ENCODE peak calls at places on chromosomes 1 and 21, in nine cellular contexts. I, C, U, X, E, D, R, G and J are unnamed samples. For H3K4me1, the result is how much of the 10 kb centered on the place peaks cover.

GRCh38 chr1:245859510-245860114 is 647.5 kb downstream of the SMYD3 start:
- DNase-seq in C (peak), R (no peak), G (peak), E (peak), I (no peak), X (no peak), U (no peak), D (no peak), J (peak)

GRCh38 chr1:157831968-157832626 is 9.5 kb downstream of the CD5L start:
- DNase-seq in G (no peak), X (no peak), R (no peak), U (no peak), D (no peak), C (no peak), E (no peak), I (no peak), J (no peak)

GRCh38 chr1:31701137-31701736 is 2.6 kb downstream of the COL16A1 start:
- DNase-seq in G (peak), C (peak), E (peak), U (no peak), R (no peak), I (peak), D (no peak), X (no peak), J (peak)

GRCh38 chr1:83958704-83959103 is 40.2 kb downstream of the TTLL7 start:
- DNase-seq in X (no peak), U (no peak), C (peak), R (no peak), G (peak), I (no peak), D (no peak), E (no peak), J (no peak)

GRCh38 chr21:36547464-36547863 is 67.5 kb upstream of the CLDN14 start:
- DNase-seq in U (no peak), E (no peak), I (no peak), C (no peak), D (no peak), G (no peak), X (no peak), R (no peak), J (no peak)

GRCh38 chr21:32412998-32413504 is 545 bp downstream of the EVA1C start:
- DNase-seq in I (no peak), X (no peak), D (no peak), C (no peak), R (no peak), E (no peak), G (no peak), U (peak), J (no peak)

GRCh38 chr1:12113433-12114339 is 50.6 kb downstream of the TNFRSF8 start:
- DNase-seq in U (no peak), R (peak), D (no peak), X (no peak), E (peak), G (peak), C (peak), I (no peak), J (no peak)

GRCh38 chr21:42310411-42311001 is 4.7 kb downstream of the TFF3 start:
- DNase-seq in E (no peak), D (no peak), C (no peak), G (no peak), U (no peak), R (no peak), I (no peak), X (no peak), J (no peak)

GRCh38 chr21:26719750-26720149 is 125.5 kb downstream of the ADAMTS1 start:
- DNase-seq in R (no peak), X (no peak), E (no peak), G (no peak), I (no peak), C (no peak), D (no peak), U (no peak), J (no peak)

GRCh38 chr1:181485276-181486097 is 2.2 kb downstream of the CACNA1E start:
- DNase-seq in G (no peak), E (peak), U (peak), R (peak), I (no peak), X (peak), D (peak), C (no peak), J (no peak)

GRCh38 chr1:50278352-50278878 is 144.8 kb downstream of the DMRTA2 start:
- DNase-seq in C (no peak), E (no peak), G (no peak), D (no peak), R (no peak), X (no peak), I (no peak), U (no peak), J (no peak)

GRCh38 chr21:45263534-45263933 is 24.2 kb downstream of the POFUT2 start:
- DNase-seq in X (no peak), C (no peak), G (no peak), R (no peak), D (no peak), I (no peak), U (no peak), E (no peak), J (no peak)

GRCh38 chr1:53334781-53335180 is 6.9 kb upstream of the LRP8 start:
- DNase-seq in E (no peak), C (no peak), R (no peak), U (no peak), D (no peak), X (no peak), I (no peak), G (no peak), J (no peak)

DNA sequence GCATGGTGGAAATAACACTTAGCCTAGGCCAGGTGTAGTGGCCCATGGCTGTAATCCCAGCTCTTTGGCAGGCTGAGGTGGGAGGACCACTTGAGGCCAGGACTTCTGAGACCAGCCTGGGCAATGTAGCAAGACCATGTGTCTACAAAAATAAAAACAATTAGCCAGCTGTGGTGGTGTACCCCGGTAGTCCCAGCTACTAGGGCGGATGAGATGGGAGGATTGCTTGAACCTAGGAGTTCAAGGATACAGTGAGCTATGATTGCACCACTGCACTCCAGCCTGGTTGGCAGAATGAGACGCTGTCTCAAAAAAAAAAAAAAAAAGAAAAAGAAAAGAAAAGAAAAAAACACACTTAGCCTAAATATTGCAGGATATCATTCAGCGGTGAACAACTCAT is 20.9 kb downstream of the AK4 start:
- DNase-seq in I (no peak), C (no peak), U (no peak), E (no peak), X (no peak), D (no peak), G (no peak), R (no peak), J (no peak)
- H3K4me1 ChIP-seq in I (under half), C (under half), U (half or more), E (under half), X (under half), D (under half), G (under half), R (under half), J (under half)

GRCh38 chr1:149936992-149937705 is 470 bp upstream of the MTMR11 start:
- DNase-seq in X (no peak), C (peak), G (peak), R (peak), D (no peak), E (peak), U (peak), I (peak), J (peak)
- H3K4me3 ChIP-seq in X (peak), C (peak), G (peak), R (peak), D (no peak), E (peak), U (peak), I (no peak), J (peak)

DNA sequence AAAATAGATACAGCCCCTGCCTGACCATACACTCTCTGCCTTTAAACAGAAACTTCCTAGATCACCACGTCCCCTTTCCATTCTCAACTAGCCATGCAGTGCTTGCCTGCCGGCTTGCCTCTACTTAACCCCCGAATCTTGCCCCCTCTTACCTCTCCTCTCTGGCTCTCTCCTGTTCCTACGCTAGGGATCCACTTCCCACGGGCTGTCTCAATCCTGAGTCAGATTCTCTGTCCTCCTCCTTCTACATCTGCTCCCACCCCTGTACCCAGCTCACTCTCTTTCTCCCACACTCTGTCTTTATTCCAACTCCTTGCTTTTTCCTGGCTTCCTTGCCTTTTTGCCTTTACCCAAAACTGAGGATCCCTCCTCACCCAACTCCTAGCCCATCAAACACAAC is 29.3 kb downstream of the ATF3 start:
- DNase-seq in I (no peak), D (no peak), X (no peak), U (no peak), E (peak), C (peak), G (no peak), R (no peak), J (no peak)
- H2AFZ ChIP-seq in I (no peak), D (no peak), X (peak), U (peak), E (no peak), C (no peak), G (no peak), R (no peak), J (no peak)

DNA sequence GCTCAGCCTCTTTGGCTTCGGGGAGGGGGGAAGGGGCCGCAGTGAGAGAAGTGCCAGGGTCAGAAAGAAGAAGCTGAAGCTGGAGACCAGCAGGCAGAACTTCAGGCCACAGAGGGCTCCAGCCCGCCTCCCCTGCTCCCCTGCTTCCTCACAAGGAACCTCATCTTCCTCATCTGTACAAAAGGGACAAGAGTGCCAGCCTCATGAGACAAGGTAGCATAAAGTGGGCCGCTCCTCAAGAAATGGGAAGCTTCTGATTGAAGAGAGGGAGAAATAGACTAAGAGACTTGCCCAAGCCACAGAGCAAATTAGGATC is 39.7 kb downstream of the AHDC1 start:
- DNase-seq in C (no peak), E (no peak), R (no peak), U (no peak), X (no peak), G (no peak), D (no peak), I (no peak), J (no peak)
- H3K4me1 ChIP-seq in C (under half), E (under half), R (under half), U (half or more), X (half or more), G (half or more), D (under half), I (under half), J (under half)

DNA sequence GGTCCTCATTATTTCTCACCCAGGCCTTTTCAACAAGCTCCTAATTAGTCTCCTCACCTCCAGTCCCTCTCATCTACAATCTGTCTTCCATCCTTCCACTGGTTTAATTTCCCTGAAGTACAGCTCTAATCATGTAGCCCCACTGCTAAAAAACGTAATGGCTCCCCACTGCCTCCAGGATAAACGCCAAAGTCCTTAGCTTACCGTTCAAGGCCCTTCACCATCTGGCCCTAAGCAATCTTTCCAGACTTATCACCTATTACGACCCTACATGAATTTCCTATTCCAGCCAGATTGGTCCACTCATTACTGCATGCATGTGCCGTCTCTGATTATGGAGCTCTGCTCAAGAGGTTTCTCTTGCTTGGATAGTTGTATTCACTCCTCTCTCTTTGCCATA is 83.1 kb upstream of the DAB1 start:
- DNase-seq in U (no peak), I (no peak), C (no peak), X (no peak), D (no peak), R (no peak), E (no peak), G (no peak), J (no peak)
- H3K4me3 ChIP-seq in U (no peak), I (no peak), C (no peak), X (no peak), D (no peak), R (no peak), E (no peak), G (no peak), J (no peak)

GRCh38 chr1:9286556-9286955 is 6.1 kb upstream of the SPSB1 start:
- DNase-seq in E (no peak), G (no peak), I (no peak), X (no peak), U (no peak), C (no peak), R (peak), D (no peak), J (no peak)
- H2AFZ ChIP-seq in E (no peak), G (no peak), I (no peak), X (no peak), U (no peak), C (no peak), R (peak), D (no peak), J (no peak)

DNA sequence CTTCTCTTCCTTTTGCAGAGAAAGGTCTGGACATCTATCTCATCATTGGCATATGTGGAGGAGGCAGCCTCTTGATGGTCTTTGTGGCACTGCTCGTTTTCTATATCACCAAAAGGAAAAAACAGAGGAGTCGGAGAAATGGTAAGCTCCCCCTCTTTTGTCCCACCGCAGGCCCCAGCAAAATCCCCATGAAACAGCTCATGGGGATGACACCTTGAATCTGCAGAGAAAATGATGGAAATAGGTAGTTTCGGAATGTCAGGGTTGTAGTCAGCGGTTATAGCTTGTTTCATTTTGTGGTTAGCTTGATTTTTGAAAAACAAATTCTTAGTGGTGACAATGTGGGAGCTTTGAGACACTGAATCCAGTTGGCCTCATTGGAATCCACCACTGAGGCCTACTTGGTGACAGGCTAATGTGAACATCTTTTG is 10.3 kb downstream of the CD2 start:
- DNase-seq in D (peak), I (no peak), G (no peak), X (no peak), U (no peak), E (no peak), C (no peak), R (peak), J (no peak)
- H3K4me1 ChIP-seq in D (under half), I (under half), G (under half), X (under half), U (under half), E (under half), C (under half), R (half or more), J (under half)

GRCh38 chr1:228308085-228308601 is 98.5 kb downstream of the TRIM11 start:
- DNase-seq in R (no peak), I (no peak), E (no peak), G (no peak), X (no peak), D (no peak), U (no peak), C (no peak), J (no peak)
- H3K4me3 ChIP-seq in R (no peak), I (no peak), E (no peak), G (no peak), X (no peak), D (no peak), U (no peak), C (no peak), J (no peak)

DNA sequence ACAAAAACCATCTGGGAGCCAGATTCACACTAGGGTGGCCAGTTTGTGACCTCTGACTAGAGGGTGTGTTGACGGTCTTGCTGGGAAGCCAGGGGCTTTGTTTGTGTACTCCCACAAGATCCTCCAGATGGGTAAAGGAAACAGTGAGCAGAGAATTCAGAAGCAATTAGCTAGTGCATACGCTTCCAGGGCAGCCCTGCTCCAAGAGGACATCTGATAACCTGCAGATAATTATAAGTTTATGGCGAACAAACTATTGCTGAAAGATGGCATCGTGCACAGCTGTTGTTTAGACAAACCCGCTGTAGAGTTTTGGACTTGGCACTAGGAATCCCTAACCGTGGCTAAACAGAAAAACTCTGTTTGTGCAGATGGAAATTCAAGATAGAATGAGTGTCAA is 326.4 kb downstream of the TGFB2 start:
- DNase-seq in R (no peak), E (no peak), X (peak), D (no peak), I (no peak), G (no peak), U (no peak), C (peak), J (no peak)
- H2AFZ ChIP-seq in R (no peak), E (no peak), X (peak), D (no peak), I (no peak), G (no peak), U (no peak), C (no peak), J (no peak)